ENCODE peak calls at places on chromosomes 7 and 10, in six cellular contexts. One of them, this sample, is unnamed.

GRCh38 chr7:107069457-107069856 is 25.0 kb downstream of the PRKAR2B start:
- DNase-seq in CD8-positive, alpha-beta T cell: no peak
- DNase-seq in mucosa of gallbladder: no peak
- DNase-seq in AG08395: no peak
- DNase-seq in amygdala: peak
- DNase-seq in Ammon's horn: no peak
- DNase-seq in this sample: no peak

GRCh38 chr7:128167791-128168666 is 73.0 kb upstream of the LEP start:
- DNase-seq in amygdala: no peak
- DNase-seq in CD8-positive, alpha-beta T cell: no peak
- DNase-seq in AG08395: no peak
- DNase-seq in mucosa of gallbladder: no peak
- DNase-seq in Ammon's horn: no peak
- DNase-seq in this sample: no peak

GRCh38 chr7:17401806-17402627 is 103.6 kb downstream of the AHR start:
- DNase-seq in amygdala: no peak
- DNase-seq in CD8-positive, alpha-beta T cell: no peak
- DNase-seq in mucosa of gallbladder: no peak
- DNase-seq in AG08395: no peak
- DNase-seq in Ammon's horn: no peak
- DNase-seq in this sample: peak

GRCh38 chr7:94368371-94368791 is 26.3 kb upstream of the COL1A2 start:
- DNase-seq in amygdala: no peak
- DNase-seq in Ammon's horn: no peak
- DNase-seq in mucosa of gallbladder: no peak
- DNase-seq in AG08395: peak
- DNase-seq in CD8-positive, alpha-beta T cell: no peak
- DNase-seq in this sample: no peak

GRCh38 chr10:104080762-104081161 is 4.9 kb downstream of the COL17A1 start:
- DNase-seq in CD8-positive, alpha-beta T cell: no peak
- DNase-seq in Ammon's horn: peak
- DNase-seq in mucosa of gallbladder: no peak
- DNase-seq in AG08395: no peak
- DNase-seq in amygdala: no peak
- DNase-seq in this sample: peak

GRCh38 chr10:675532-675931 is 13.9 kb downstream of the DIP2C start:
- DNase-seq in CD8-positive, alpha-beta T cell: no peak
- DNase-seq in mucosa of gallbladder: no peak
- DNase-seq in AG08395: no peak
- DNase-seq in Ammon's horn: no peak
- DNase-seq in amygdala: no peak
- DNase-seq in this sample: no peak

GRCh38 chr7:130831322-130831721 is 97.3 kb upstream of the KLF14 start:
- DNase-seq in Ammon's horn: no peak
- DNase-seq in CD8-positive, alpha-beta T cell: no peak
- DNase-seq in mucosa of gallbladder: no peak
- DNase-seq in amygdala: no peak
- DNase-seq in AG08395: no peak
- DNase-seq in this sample: no peak

GRCh38 chr7:70812511-70812910 is 319.4 kb upstream of the GALNT17 start:
- DNase-seq in AG08395: no peak
- DNase-seq in amygdala: no peak
- DNase-seq in CD8-positive, alpha-beta T cell: no peak
- DNase-seq in mucosa of gallbladder: no peak
- DNase-seq in Ammon's horn: no peak
- DNase-seq in this sample: no peak

GRCh38 chr7:108079291-108080057 is 50.7 kb downstream of the LAMB4 start:
- DNase-seq in CD8-positive, alpha-beta T cell: no peak
- DNase-seq in amygdala: no peak
- DNase-seq in AG08395: peak
- DNase-seq in mucosa of gallbladder: no peak
- DNase-seq in Ammon's horn: no peak
- DNase-seq in this sample: no peak

GRCh38 chr7:23893942-23894890 is 184.2 kb downstream of the STK31 start:
- DNase-seq in amygdala: no peak
- DNase-seq in Ammon's horn: no peak
- DNase-seq in mucosa of gallbladder: no peak
- DNase-seq in CD8-positive, alpha-beta T cell: no peak
- DNase-seq in AG08395: no peak
- DNase-seq in this sample: no peak

GRCh38 chr10:103633846-103634245 is 140.3 kb downstream of the NEURL1 start:
- DNase-seq in CD8-positive, alpha-beta T cell: no peak
- DNase-seq in mucosa of gallbladder: no peak
- DNase-seq in amygdala: no peak
- DNase-seq in AG08395: no peak
- DNase-seq in Ammon's horn: no peak
- DNase-seq in this sample: no peak

GRCh38 chr7:48158404-48158803 is 12.9 kb upstream of the ABCA13 start:
- DNase-seq in Ammon's horn: no peak
- DNase-seq in amygdala: no peak
- DNase-seq in mucosa of gallbladder: no peak
- DNase-seq in CD8-positive, alpha-beta T cell: no peak
- DNase-seq in AG08395: peak
- DNase-seq in this sample: no peak

GRCh38 chr10:91420868-91421267 is 10.7 kb downstream of the HECTD2 start:
- DNase-seq in Ammon's horn: no peak
- DNase-seq in amygdala: no peak
- DNase-seq in mucosa of gallbladder: no peak
- DNase-seq in AG08395: peak
- DNase-seq in CD8-positive, alpha-beta T cell: no peak
- DNase-seq in this sample: no peak

GRCh38 chr10:89373916-89374711 is 3.7 kb upstream of the IFIT1B start:
- DNase-seq in CD8-positive, alpha-beta T cell: no peak
- DNase-seq in mucosa of gallbladder: peak
- DNase-seq in AG08395: peak
- DNase-seq in Ammon's horn: peak
- DNase-seq in amygdala: peak
- DNase-seq in this sample: no peak

GRCh38 chr7:1861799-1862458 is 191.9 kb downstream of the ELFN1 start:
- DNase-seq in Ammon's horn: no peak
- DNase-seq in mucosa of gallbladder: no peak
- DNase-seq in amygdala: no peak
- DNase-seq in AG08395: peak
- DNase-seq in CD8-positive, alpha-beta T cell: no peak
- DNase-seq in this sample: no peak

GRCh38 chr10:103751696-103752287 is 103.6 kb downstream of the SH3PXD2A start:
- DNase-seq in amygdala: no peak
- DNase-seq in CD8-positive, alpha-beta T cell: no peak
- DNase-seq in AG08395: no peak
- DNase-seq in mucosa of gallbladder: no peak
- DNase-seq in Ammon's horn: no peak
- DNase-seq in this sample: no peak

GRCh38 chr7:7562736-7563135 is 3.9 kb upstream of the MIOS start:
- DNase-seq in amygdala: no peak
- DNase-seq in AG08395: peak
- DNase-seq in Ammon's horn: no peak
- DNase-seq in CD8-positive, alpha-beta T cell: no peak
- DNase-seq in mucosa of gallbladder: no peak
- DNase-seq in this sample: no peak

GRCh38 chr10:51960494-51960895 is 261.1 kb upstream of the CSTF2T start:
- DNase-seq in AG08395: peak
- DNase-seq in Ammon's horn: peak
- DNase-seq in mucosa of gallbladder: no peak
- DNase-seq in CD8-positive, alpha-beta T cell: no peak
- DNase-seq in amygdala: no peak
- DNase-seq in this sample: peak

GRCh38 chr10:100729877-100730738 is 15.3 kb upstream of the PAX2 start:
- DNase-seq in CD8-positive, alpha-beta T cell: no peak
- DNase-seq in amygdala: no peak
- DNase-seq in Ammon's horn: no peak
- DNase-seq in mucosa of gallbladder: no peak
- DNase-seq in AG08395: no peak
- DNase-seq in this sample: no peak

GRCh38 chr7:21944616-21945373 is 904 bp downstream of the CDCA7L start:
- DNase-seq in mucosa of gallbladder: peak
- DNase-seq in AG08395: no peak
- DNase-seq in amygdala: no peak
- DNase-seq in Ammon's horn: peak
- DNase-seq in CD8-positive, alpha-beta T cell: peak
- DNase-seq in this sample: no peak